ENCODE peak calls at places on chromosomes 1 and 21, in six cellular contexts. Q is neuronal stem cell, H is IMR-90, L is mesenchymal stem cell, I is H9, K is H1. Z is an unnamed sample.

GRCh38 chr1:86194491-86195034 is 38.0 kb upstream of the COL24A1 start:
- DNase-seq in Q (no peak), H (no peak), L (peak), I (no peak), K (no peak), Z (no peak)

GRCh38 chr1:87219626-87220025 is 109.1 kb upstream of the LMO4 start:
- DNase-seq in Q (no peak), H (no peak), L (no peak), I (no peak), K (no peak), Z (peak)

GRCh38 chr1:24318988-24319863 is at the start of gene GRHL3:
- DNase-seq in Q (no peak), H (no peak), L (peak), I (peak), K (peak), Z (no peak)

GRCh38 chr1:100404816-100405215 is 52.5 kb downstream of the CDC14A start:
- DNase-seq in Q (no peak), H (peak), L (no peak), I (no peak), K (no peak), Z (no peak)

GRCh38 chr21:29342394-29342957 is 43.8 kb downstream of the BACH1 start:
- DNase-seq in Q (no peak), H (peak), L (peak), I (no peak), K (no peak), Z (peak)

GRCh38 chr1:201436461-201436860 is 14.9 kb upstream of the TNNI1 start:
- DNase-seq in Q (no peak), H (peak), L (peak), I (peak), K (no peak), Z (peak)

GRCh38 chr1:25672763-25673409 is 56.3 kb downstream of the MAN1C1 start:
- DNase-seq in Q (no peak), H (peak), L (no peak), I (no peak), K (no peak), Z (peak)

GRCh38 chr1:179169616-179170467 is 59.6 kb downstream of the ABL2 start:
- DNase-seq in Q (no peak), H (peak), L (peak), I (no peak), K (no peak), Z (peak)

GRCh38 chr1:234231061-234231892 is 142.0 kb upstream of the COA6 start:
- DNase-seq in Q (no peak), H (no peak), L (no peak), I (peak), K (no peak), Z (peak)

GRCh38 chr1:227576152-227576551 is 12.8 kb downstream of the ZNF678 start:
- DNase-seq in Q (no peak), H (no peak), L (no peak), I (no peak), K (no peak), Z (no peak)

GRCh38 chr21:17775431-17776126 is 43.6 kb downstream of the C21orf91 start:
- DNase-seq in Q (no peak), H (no peak), L (no peak), I (no peak), K (no peak), Z (no peak)

GRCh38 chr1:151314137-151314875 is 12.9 kb downstream of the PI4KB start:
- DNase-seq in Q (no peak), H (peak), L (peak), I (no peak), K (no peak), Z (peak)

GRCh38 chr1:39178541-39179431 is 25.7 kb upstream of the MACF1 start:
- DNase-seq in Q (no peak), H (peak), L (peak), I (no peak), K (no peak), Z (peak)

GRCh38 chr1:202018476-202019234 is 8.3 kb downstream of the ELF3 start:
- DNase-seq in Q (no peak), H (no peak), L (no peak), I (no peak), K (no peak), Z (peak)

GRCh38 chr1:91582431-91582921 is 81.8 kb downstream of the CDC7 start:
- DNase-seq in Q (no peak), H (peak), L (peak), I (no peak), K (no peak), Z (peak)

GRCh38 chr1:229141271-229141670 is 129.6 kb upstream of the RAB4A start:
- DNase-seq in Q (no peak), H (no peak), L (no peak), I (no peak), K (no peak), Z (peak)
- H3K14ac ChIP-seq in Q (no peak), H (no peak), L (no peak), I (no peak), K (no peak), Z (no peak)

GRCh38 chr1:7527733-7528045 is 243.4 kb upstream of the VAMP3 start:
- DNase-seq in Q (no peak), H (no peak), L (no peak), I (no peak), K (no peak), Z (no peak)

GRCh38 chr1:7526196-7526866 is 244.8 kb upstream of the VAMP3 start:
- DNase-seq in Q (no peak), H (no peak), L (no peak), I (no peak), K (no peak), Z (peak)

GRCh38 chr1:7529917-7530316 is 241.2 kb upstream of the VAMP3 start:
- DNase-seq in Q (no peak), H (no peak), L (no peak), I (no peak), K (no peak), Z (no peak)

GRCh38 chr1:7526867-7527732 is 244.0 kb upstream of the VAMP3 start:
- DNase-seq in Q (no peak), H (peak), L (peak), I (no peak), K (no peak), Z (peak)

GRCh38 chr1:7528386-7529031 is 242.6 kb upstream of the VAMP3 start:
- DNase-seq in Q (no peak), H (peak), L (no peak), I (no peak), K (no peak), Z (peak)
- H3K14ac ChIP-seq in Q (no peak), H (no peak), L (no peak), I (no peak), K (no peak), Z (no peak)

GRCh38 chr1:48704736-48705135 is 72.0 kb downstream of the BEND5 start:
- DNase-seq in Q (no peak), H (no peak), L (no peak), I (no peak), K (no peak), Z (no peak)
- H3K14ac ChIP-seq in Q (no peak), H (no peak), L (no peak), I (no peak), K (no peak), Z (no peak)

GRCh38 chr1:173802961-173803360 is 21.5 kb upstream of the DARS2 start:
- DNase-seq in Q (no peak), H (no peak), L (no peak), I (no peak), K (no peak), Z (no peak)
- H3K14ac ChIP-seq in Q (no peak), H (no peak), L (no peak), I (no peak), K (no peak), Z (no peak)

DNA sequence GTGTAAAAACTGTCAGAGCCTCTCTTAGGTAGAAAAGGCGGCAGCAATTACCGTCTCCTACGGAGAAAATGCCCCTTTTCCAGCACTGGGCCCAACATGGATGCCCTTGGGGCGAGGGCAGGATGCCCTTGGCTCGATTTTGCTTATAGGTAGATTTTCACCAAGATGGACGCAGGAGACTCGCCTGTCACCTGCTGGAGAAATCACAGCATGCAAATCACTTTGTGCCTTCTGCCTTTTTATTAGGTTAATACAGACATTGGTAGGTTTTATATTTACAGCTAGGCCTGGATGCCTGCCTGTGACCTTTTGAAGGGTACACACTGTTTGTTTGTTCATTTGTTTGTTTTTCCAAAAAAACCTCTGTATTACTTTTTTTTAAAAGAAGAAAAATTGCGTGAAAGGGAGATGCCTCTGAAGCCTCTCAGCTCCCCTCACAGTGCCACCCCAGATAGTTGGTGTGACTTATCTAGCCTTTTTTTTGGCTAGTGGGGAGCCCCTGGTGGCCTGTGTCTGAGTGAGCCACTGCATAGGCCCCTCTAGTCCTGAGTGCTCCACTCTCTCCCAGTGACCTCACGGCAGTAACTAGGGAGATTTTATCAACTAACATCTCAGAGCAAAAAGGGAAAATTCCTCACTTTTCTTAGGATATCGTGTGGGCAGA is 2.5 kb downstream of the ATP1B1 start:
- DNase-seq in Q (no peak), H (peak), L (peak), I (no peak), K (no peak), Z (no peak)
- H3K14ac ChIP-seq in Q (no peak), H (peak), L (no peak), I (no peak), K (no peak), Z (peak)

GRCh38 chr1:53696578-53696977 is 42.4 kb downstream of the GLIS1 start:
- DNase-seq in Q (no peak), H (no peak), L (no peak), I (no peak), K (no peak), Z (no peak)

GRCh38 chr1:53693361-53693760 is 45.6 kb downstream of the GLIS1 start:
- DNase-seq in Q (no peak), H (no peak), L (no peak), I (no peak), K (no peak), Z (no peak)

GRCh38 chr1:53691326-53691725 is 47.6 kb downstream of the GLIS1 start:
- DNase-seq in Q (no peak), H (no peak), L (no peak), I (no peak), K (no peak), Z (no peak)

GRCh38 chr1:53694718-53695091 is 44.3 kb downstream of the GLIS1 start:
- DNase-seq in Q (no peak), H (no peak), L (no peak), I (no peak), K (no peak), Z (no peak)

GRCh38 chr1:53693773-53694717 is 44.9 kb downstream of the GLIS1 start:
- DNase-seq in Q (no peak), H (peak), L (peak), I (no peak), K (no peak), Z (no peak)
- H3K14ac ChIP-seq in Q (peak), H (no peak), L (no peak), I (peak), K (no peak), Z (no peak)

DNA sequence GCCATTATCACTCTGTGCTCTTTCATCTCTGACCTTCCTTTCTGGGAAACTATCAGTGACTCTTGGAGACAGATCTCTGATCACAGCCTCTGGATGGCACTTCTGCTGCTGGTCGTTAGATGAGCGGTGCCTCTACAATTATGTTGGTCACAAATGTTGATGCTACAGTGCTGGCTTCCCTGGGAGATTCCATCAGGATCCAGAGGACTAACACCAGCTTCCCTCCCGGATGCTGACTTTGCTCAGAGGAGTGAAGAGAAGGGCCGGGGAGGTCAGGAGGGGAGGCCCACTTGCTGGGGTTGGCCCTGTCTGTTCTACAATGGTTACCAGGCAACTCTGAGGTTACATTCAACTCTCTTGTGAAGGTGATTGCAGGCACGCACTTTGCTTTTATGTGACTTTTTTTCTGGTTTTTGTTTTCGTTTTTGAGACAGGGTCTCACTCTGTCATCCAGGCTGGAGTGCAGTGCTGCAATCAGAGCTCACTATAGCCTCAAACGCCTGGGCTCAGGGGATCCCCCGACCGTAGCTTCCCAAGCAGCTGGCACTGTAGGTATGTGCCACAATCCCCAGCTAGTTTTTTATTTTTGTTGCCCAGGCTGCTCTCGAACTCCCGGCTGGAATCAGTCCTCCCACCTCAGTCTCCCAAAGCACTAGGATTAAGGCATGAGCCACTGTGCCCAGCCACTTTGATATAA is 112.6 kb downstream of the ADSS2 start:
- DNase-seq in Q (no peak), H (no peak), L (no peak), I (peak), K (no peak), Z (no peak)
- H3K14ac ChIP-seq in Q (no peak), H (no peak), L (no peak), I (no peak), K (no peak), Z (no peak)

DNA sequence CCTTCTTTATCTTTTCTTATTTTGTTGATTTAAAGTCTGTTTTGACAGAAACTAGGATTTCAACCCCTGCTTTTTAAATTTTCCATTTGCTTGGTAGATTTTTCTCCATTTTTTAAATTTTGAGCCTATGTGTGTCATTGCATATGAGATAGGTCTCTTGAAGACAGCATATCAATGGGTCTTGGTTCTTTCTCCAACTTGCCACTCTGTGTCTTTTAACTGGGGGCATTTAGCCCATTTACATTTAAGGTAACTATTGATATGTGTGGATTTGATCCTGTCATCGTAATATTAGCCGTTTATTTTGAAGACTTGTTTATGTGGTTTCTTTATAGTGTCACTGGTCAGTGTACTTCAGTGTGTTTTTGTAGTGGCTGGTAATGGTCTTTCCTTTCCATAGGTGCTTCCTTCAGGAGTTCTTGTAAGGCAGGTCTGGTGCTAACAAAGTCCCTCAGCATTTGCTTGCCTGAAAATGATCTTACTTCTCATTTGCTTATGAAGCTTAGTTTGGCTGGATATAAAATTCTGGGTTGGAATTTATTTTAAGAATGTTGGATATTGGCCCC is 223.9 kb downstream of the USP25 start:
- DNase-seq in Q (no peak), H (no peak), L (no peak), I (no peak), K (no peak), Z (no peak)
- H3K14ac ChIP-seq in Q (no peak), H (no peak), L (no peak), I (no peak), K (no peak), Z (no peak)

GRCh38 chr1:219900201-219900600 is 28.2 kb downstream of the SLC30A10 start:
- DNase-seq in Q (no peak), H (no peak), L (no peak), I (no peak), K (no peak), Z (no peak)
- H3K14ac ChIP-seq in Q (no peak), H (no peak), L (no peak), I (no peak), K (no peak), Z (no peak)

GRCh38 chr1:31208361-31208945 is 31.2 kb downstream of the NKAIN1 start:
- DNase-seq in Q (no peak), H (no peak), L (no peak), I (no peak), K (no peak), Z (no peak)

GRCh38 chr1:31207590-31207989 is 32.1 kb downstream of the NKAIN1 start:
- DNase-seq in Q (no peak), H (no peak), L (no peak), I (no peak), K (no peak), Z (no peak)

GRCh38 chr1:31201871-31202270 is 37.8 kb downstream of the NKAIN1 start:
- DNase-seq in Q (no peak), H (no peak), L (no peak), I (no peak), K (no peak), Z (no peak)

GRCh38 chr1:31203215-31203614 is 36.5 kb downstream of the NKAIN1 start:
- DNase-seq in Q (no peak), H (no peak), L (no peak), I (no peak), K (no peak), Z (no peak)

GRCh38 chr1:31207046-31207445 is 32.6 kb downstream of the NKAIN1 start:
- DNase-seq in Q (no peak), H (no peak), L (no peak), I (no peak), K (no peak), Z (no peak)
- H3K14ac ChIP-seq in Q (no peak), H (no peak), L (no peak), I (no peak), K (no peak), Z (no peak)

Z was measured in trophoblast cell.